ENCODE peak calls at places on chromosomes 16 and 17, in six cellular contexts. W is body of pancreas, B is cardiac fibroblast, M is tibial nerve, C is BE2C, S is pancreas. F is an unnamed sample.

GRCh38 chr17:4788807-4789700 is at the start of gene GLTPD2:
- DNase-seq in W (peak; percentile 20), B (peak; percentile 5), M (no peak), C (no peak), S (no peak), F (no peak)

GRCh38 chr17:3935140-3935542 is 18.9 kb upstream of the P2RX1 start:
- DNase-seq in W (peak; percentile 78), B (peak; percentile 78), M (no peak), C (peak; percentile 76), S (peak; percentile 79), F (peak; percentile 80)

GRCh38 chr16:66131895-66132294 is 234.6 kb upstream of the CDH5 start:
- DNase-seq in W (no peak), B (peak; percentile 22), M (no peak), C (no peak), S (no peak), F (no peak)

GRCh38 chr17:82333279-82334171 is at the start of gene SECTM1:
- DNase-seq in W (peak; percentile 55), B (peak; percentile 38), M (peak; percentile 61), C (peak; percentile 26), S (no peak), F (peak; percentile 37)

GRCh38 chr16:15450624-15451023 is 16.2 kb downstream of the BMERB1 start:
- DNase-seq in W (no peak), B (no peak), M (no peak), C (no peak), S (no peak), F (no peak)

GRCh38 chr16:87324411-87325275 is 7.5 kb upstream of the C16orf95 start:
- DNase-seq in W (no peak), B (peak; percentile 24), M (no peak), C (peak; percentile 68), S (no peak), F (peak; percentile 28)

GRCh38 chr17:39737761-39738567 is at the start of gene GRB7:
- DNase-seq in W (peak; percentile 95), B (no peak), M (no peak), C (no peak), S (peak; percentile 91), F (peak; percentile 94)

GRCh38 chr17:55321507-55322064 is 56.8 kb downstream of the HLF start:
- DNase-seq in W (no peak), B (no peak), M (no peak), C (no peak), S (no peak), F (no peak)

GRCh38 chr17:79813826-79814623 is 17.1 kb upstream of the CBX8 start:
- DNase-seq in W (no peak), B (no peak), M (no peak), C (no peak), S (no peak), F (no peak)

GRCh38 chr17:6496116-6496481 is 51.8 kb downstream of the PIMREG start:
- DNase-seq in W (no peak), B (no peak), M (no peak), C (no peak), S (no peak), F (no peak)

GRCh38 chr16:24670623-24671454 is 58.6 kb upstream of the TNRC6A start:
- DNase-seq in W (peak; percentile 59), B (peak; percentile 86), M (peak; percentile 15), C (peak; percentile 83), S (peak; percentile 38), F (peak; percentile 15)

GRCh38 chr17:77208217-77208808 is 67.5 kb downstream of the SEC14L1 start:
- DNase-seq in W (peak; percentile 80), B (peak; percentile 43), M (no peak), C (no peak), S (peak; percentile 53), F (peak; percentile 70)

GRCh38 chr17:42857389-42857788 is 6.4 kb downstream of the AOC3 start:
- DNase-seq in W (no peak), B (no peak), M (no peak), C (no peak), S (no peak), F (no peak)

GRCh38 chr17:76136276-76137025 is 4.6 kb downstream of the FOXJ1 start:
- DNase-seq in W (no peak), B (no peak), M (no peak), C (no peak), S (no peak), F (no peak)

GRCh38 chr17:48541574-48542113 is 3.3 kb downstream of the HOXB2 start:
- DNase-seq in W (no peak), B (peak; percentile 75), M (no peak), C (no peak), S (no peak), F (no peak)

GRCh38 chr17:73955616-73956015 is 247.9 kb upstream of the RPL38 start:
- DNase-seq in W (no peak), B (no peak), M (no peak), C (no peak), S (no peak), F (no peak)

GRCh38 chr17:41806685-41807445 is 4.9 kb downstream of the P3H4 start:
- DNase-seq in W (no peak), B (no peak), M (no peak), C (no peak), S (no peak), F (no peak)

GRCh38 chr17:76492250-76492988 is 8.8 kb downstream of the RHBDF2 start:
- DNase-seq in W (no peak), B (no peak), M (no peak), C (no peak), S (no peak), F (peak; percentile 41)

DNA sequence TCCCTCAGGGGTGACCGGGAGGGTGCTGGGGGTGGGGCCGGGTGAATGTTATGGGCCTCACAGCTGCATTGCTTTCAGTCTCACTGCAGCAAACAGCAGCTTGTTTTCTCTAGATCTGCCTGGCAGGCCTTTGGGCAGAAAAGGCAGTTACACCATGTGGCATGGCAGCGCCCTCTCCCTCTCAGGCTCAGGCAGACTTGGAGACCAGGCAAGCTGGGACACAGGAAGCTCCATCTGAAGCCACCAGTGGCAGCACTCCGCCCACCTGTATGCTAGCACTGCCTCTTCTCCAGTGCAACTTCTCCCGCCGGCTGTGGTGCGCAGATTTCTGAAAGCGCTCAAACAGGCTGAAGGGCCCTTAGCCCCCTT is 66.4 kb downstream of the MPRIP start:
- DNase-seq in W (peak; percentile 63), B (no peak), M (no peak), C (no peak), S (peak; percentile 37), F (peak; percentile 77)
- TF ChIP-seq CTCF in W (no peak), B (no peak), M (no peak), C (no peak), S (no peak), F (no peak)

GRCh38 chr17:50026046-50026675 is 29.7 kb upstream of the ITGA3 start:
- DNase-seq in W (no peak), B (no peak), M (no peak), C (no peak), S (no peak), F (no peak)

GRCh38 chr17:50027639-50028206 is 28.2 kb upstream of the ITGA3 start:
- DNase-seq in W (peak; percentile 65), B (peak; percentile 95), M (no peak), C (peak; percentile 49), S (no peak), F (peak; percentile 63)

GRCh38 chr17:50026901-50027638 is 28.8 kb upstream of the ITGA3 start:
- DNase-seq in W (peak; percentile 84), B (peak; percentile 89), M (peak; percentile 80), C (peak; percentile 77), S (peak; percentile 91), F (peak; percentile 88)

GRCh38 chr17:50029185-50029584 is 26.7 kb upstream of the ITGA3 start:
- DNase-seq in W (no peak), B (no peak), M (no peak), C (no peak), S (no peak), F (no peak)

DNA sequence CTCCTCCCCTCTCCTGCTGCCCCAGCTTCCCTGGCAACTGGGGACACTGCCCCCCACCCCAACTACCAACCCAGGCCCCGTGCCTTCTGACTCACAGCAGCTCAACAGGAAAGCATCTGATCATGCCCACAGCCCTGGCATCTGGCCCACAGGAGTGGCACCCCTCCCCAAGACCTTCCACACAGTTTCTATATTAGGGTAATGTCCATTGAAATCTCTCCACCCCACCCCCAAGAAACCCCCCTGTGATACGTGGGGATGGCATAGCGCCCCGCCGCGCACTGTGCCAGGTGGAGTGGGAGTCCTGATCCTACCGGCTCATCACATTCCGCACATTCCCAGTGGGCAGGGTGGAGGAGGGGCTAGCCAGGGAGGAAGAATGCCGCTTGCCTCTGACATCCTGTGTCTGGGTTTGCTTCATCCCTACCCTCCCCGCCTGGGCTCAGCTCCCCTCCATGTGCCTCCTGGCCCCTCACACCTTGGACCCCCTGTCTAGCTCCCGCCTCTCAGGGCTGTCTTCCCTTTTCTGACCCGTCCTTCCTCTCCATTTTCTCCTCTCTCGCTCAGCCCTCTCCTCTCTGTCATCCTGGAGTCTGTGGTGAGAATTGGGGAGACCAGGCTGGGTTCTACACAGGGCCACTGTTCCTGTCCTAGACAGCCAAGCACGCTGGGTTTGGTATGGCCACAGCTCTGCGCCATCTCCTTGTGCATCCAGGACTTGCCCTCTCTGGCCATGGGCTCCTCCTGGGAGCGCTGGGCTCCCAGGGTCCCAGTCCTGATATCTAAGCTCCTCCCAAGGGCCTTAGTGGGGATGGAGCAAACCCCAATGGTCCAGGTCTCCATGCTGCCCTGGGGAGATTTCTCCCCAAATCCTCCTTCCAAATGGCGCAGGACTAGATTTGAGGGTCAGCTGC is 27.4 kb upstream of the ITGA3 start:
- DNase-seq in W (peak; percentile 52), B (peak; percentile 49), M (no peak), C (no peak), S (no peak), F (peak; percentile 92)
- TF ChIP-seq CTCF in W (no peak), B (no peak), M (no peak), C (no peak), S (no peak), F (no peak)

GRCh38 chr16:62899737-62900136 is 863.5 kb upstream of the CDH8 start:
- DNase-seq in W (no peak), B (no peak), M (no peak), C (no peak), S (no peak), F (no peak)
- TF ChIP-seq CTCF in W (no peak), B (no peak), M (no peak), C (no peak), S (no peak), F (no peak)

GRCh38 chr16:57721356-57721755 is 14.2 kb upstream of the KATNB1 start:
- DNase-seq in W (no peak), B (no peak), M (no peak), C (no peak), S (no peak), F (no peak)

GRCh38 chr16:57724541-57724940 is 11.0 kb upstream of the KATNB1 start:
- DNase-seq in W (no peak), B (no peak), M (no peak), C (no peak), S (no peak), F (no peak)

GRCh38 chr16:57721765-57722499 is 13.6 kb upstream of the KATNB1 start:
- DNase-seq in W (no peak), B (no peak), M (no peak), C (no peak), S (no peak), F (no peak)

GRCh38 chr16:57722651-57723050 is 12.9 kb upstream of the KATNB1 start:
- DNase-seq in W (no peak), B (no peak), M (no peak), C (no peak), S (no peak), F (no peak)

DNA sequence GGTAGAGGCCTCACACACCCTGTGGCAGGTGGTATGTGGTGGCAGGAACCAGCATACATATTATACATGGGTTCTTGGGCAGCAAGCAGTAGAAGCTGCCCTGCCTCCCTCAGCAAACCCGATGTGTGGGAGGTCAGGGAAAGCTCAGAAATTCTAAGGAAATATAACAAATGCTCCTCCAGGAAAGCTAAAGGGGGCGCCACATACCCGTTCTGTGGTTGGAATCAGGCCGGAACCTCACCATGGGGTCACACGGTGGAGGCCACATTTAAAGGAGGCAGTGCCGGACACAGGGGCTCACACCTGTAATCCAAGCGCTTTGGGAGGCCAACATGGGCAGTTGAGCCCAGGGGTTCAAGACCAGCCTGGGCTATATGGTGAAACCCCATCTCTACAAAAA is 12.4 kb upstream of the KATNB1 start:
- DNase-seq in W (no peak), B (peak; percentile 49), M (no peak), C (no peak), S (no peak), F (no peak)
- TF ChIP-seq CTCF in W (no peak), B (peak; percentile 43), M (no peak), C (no peak), S (no peak), F (no peak)